ENCODE peak calls at places on chromosomes 13 and 19, in nine cellular contexts. K is foreskin fibroblast, A is endothelial cell, Y is heart right ventricle, Z is neural crest cell, L is omental fat pad, R is stomach, E is fibroblast of pulmonary artery, I is IMR-90. C is an unnamed sample.

GRCh38 chr19:38294090-38294489 is 10.0 kb upstream of the C19orf33 start:
- DNase-seq in K (no peak), A (no peak), Y (no peak), Z (peak; percentile 17), L (no peak), R (no peak), E (no peak), I (no peak), C (no peak)

GRCh38 chr13:92802776-92803175 is 423.8 kb upstream of the GPC6 start:
- DNase-seq in K (no peak), A (no peak), Y (no peak), Z (no peak), L (no peak), R (no peak), E (peak; percentile 4), I (no peak), C (no peak)

GRCh38 chr19:47315125-47315821 is 5.6 kb downstream of the C5AR1 start:
- DNase-seq in K (peak; percentile 96), A (no peak), Y (no peak), Z (no peak), L (no peak), R (peak; percentile 44), E (peak; percentile 97), I (peak; percentile 97), C (peak; percentile 85)

GRCh38 chr19:9727644-9728043 is 40.9 kb downstream of the ZNF846 start:
- DNase-seq in K (no peak), A (no peak), Y (no peak), Z (no peak), L (no peak), R (no peak), E (peak; percentile 56), I (no peak), C (no peak)

GRCh38 chr19:45901912-45902650 is at the start of gene MYPOP:
- DNase-seq in K (no peak), A (no peak), Y (no peak), Z (no peak), L (no peak), R (no peak), E (no peak), I (no peak), C (no peak)

GRCh38 chr19:3573858-3574637 is 1.3 kb downstream of the HMG20B start:
- DNase-seq in K (peak; percentile 96), A (peak; percentile 91), Y (peak; percentile 85), Z (peak; percentile 81), L (peak; percentile 85), R (peak; percentile 96), E (peak; percentile 97), I (peak; percentile 93), C (peak; percentile 93)

GRCh38 chr19:38478273-38478971 is 44.9 kb downstream of the RYR1 start:
- DNase-seq in K (no peak), A (peak; percentile 43), Y (no peak), Z (peak; percentile 26), L (no peak), R (no peak), E (peak; percentile 6), I (no peak), C (no peak)

GRCh38 chr13:33123066-33123940 is 107.1 kb downstream of the KL start:
- DNase-seq in K (peak; percentile 48), A (no peak), Y (peak; percentile 31), Z (no peak), L (no peak), R (no peak), E (peak; percentile 37), I (peak; percentile 53), C (peak; percentile 90)

GRCh38 chr13:41018583-41018909 is 570 bp downstream of the ELF1 start:
- DNase-seq in K (no peak), A (no peak), Y (no peak), Z (no peak), L (no peak), R (no peak), E (no peak), I (no peak), C (no peak)

GRCh38 chr19:29878973-29879654 is 62.9 kb upstream of the URI1 start:
- DNase-seq in K (peak; percentile 20), A (no peak), Y (no peak), Z (no peak), L (no peak), R (no peak), E (peak; percentile 10), I (peak; percentile 10), C (peak; percentile 34)

GRCh38 chr19:58543826-58544590 is at the start of gene TRIM28:
- DNase-seq in K (peak; percentile 99), A (peak; percentile 99), Y (peak; percentile 99), Z (peak; percentile 99), L (peak; percentile 99), R (peak; percentile 99), E (peak; percentile 99), I (peak; percentile 99), C (peak; percentile 99)

GRCh38 chr19:30686911-30687566 is 314.9 kb downstream of the ZNF536 start:
- DNase-seq in K (no peak), A (no peak), Y (no peak), Z (no peak), L (no peak), R (no peak), E (no peak), I (no peak), C (no peak)

GRCh38 chr19:33303791-33304759 is 1.7 kb upstream of the CEBPA start:
- DNase-seq in K (no peak), A (no peak), Y (no peak), Z (no peak), L (no peak), R (peak; percentile 56), E (no peak), I (no peak), C (no peak)

GRCh38 chr13:73809561-73809960 is 324.6 kb downstream of the KLF12 start:
- DNase-seq in K (peak; percentile 23), A (no peak), Y (no peak), Z (no peak), L (no peak), R (no peak), E (peak; percentile 32), I (peak; percentile 87), C (peak; percentile 56)

GRCh38 chr19:18091217-18091608 is 4.5 kb upstream of the IL12RB1 start:
- DNase-seq in K (no peak), A (no peak), Y (peak; percentile 32), Z (no peak), L (no peak), R (peak; percentile 61), E (no peak), I (no peak), C (no peak)

DNA sequence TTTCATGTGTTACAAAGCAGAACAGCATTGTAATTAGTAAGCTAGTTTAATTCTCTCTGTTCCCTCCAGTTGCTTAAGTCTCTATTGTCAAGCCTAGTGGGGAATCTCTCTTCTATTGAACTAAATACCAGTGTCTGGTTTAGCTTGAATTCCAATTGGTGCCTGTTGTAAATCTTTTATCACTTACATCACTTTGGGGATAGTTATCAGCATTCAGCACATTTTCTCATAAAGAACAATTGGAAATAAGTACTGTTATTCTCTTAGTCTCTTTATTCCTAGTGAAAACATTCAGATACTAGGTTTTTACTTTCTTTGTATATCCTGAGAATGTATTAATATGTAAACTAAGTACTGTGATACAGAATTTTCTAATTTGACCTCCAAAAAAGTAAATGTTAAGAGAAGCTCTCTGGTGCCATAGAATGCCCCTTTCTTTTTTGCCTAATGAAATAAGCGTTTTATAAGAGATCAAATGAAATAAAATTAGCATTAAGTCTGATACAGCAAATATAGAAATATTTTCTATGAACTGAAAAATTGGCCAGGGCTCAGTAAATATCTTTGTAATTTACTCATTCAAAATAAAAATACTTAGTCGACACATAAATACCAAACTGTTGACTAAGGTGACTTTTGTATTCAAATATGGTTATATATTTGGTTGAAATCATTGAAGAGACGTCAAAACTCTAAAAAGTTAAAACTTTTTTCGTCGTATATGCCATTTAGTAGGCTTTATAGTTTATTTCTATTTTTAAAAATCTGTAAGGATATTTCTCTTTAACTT is 25.4 kb downstream of the IPO5 start:
- DNase-seq in K (peak; percentile 16), A (no peak), Y (no peak), Z (no peak), L (no peak), R (no peak), E (peak; percentile 32), I (peak; percentile 28), C (peak; percentile 37)
- TF ChIP-seq CTCF in K (no peak), A (no peak), Y (no peak), Z (no peak), L (no peak), R (no peak), E (no peak), I (no peak), C (no peak)

GRCh38 chr13:85812282-85812681 is 13.1 kb upstream of the SLITRK6 start:
- DNase-seq in K (no peak), A (no peak), Y (no peak), Z (no peak), L (no peak), R (no peak), E (no peak), I (no peak), C (no peak)

DNA sequence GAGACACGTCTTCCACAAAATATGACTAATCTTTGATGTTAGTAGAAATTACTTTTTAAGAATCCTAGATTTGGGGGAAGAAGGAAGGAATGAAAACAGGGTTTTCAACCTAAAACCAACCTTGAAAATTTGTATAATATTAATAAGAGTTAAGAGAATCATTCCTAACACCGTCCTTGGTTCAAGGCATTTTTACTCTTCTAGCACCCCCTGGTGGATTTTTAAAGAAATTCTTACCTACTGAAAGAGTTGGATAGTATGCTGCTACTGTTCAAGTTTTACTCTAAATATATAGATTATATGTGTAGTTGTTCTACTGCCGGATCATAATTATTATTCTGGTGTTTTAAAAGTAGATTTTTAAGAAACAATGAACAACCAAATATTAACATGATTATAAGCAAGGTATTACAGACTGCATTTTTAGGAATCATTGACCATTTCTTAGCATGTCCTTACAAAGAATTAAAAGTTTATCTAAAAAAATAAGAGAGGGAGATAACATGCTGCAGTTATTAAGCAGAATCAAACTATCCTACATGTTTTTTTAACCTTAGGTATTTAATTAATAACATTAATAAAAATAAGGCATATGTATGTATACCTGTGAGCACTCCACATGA is 7.4 kb upstream of the SLITRK6 start:
- DNase-seq in K (peak; percentile 17), A (no peak), Y (no peak), Z (no peak), L (no peak), R (no peak), E (peak; percentile 82), I (peak; percentile 61), C (peak; percentile 55)
- TF ChIP-seq CTCF in K (peak; percentile 22), A (peak; percentile 91), Y (peak; percentile 8), Z (peak; percentile 92), L (no peak), R (peak; percentile 62), E (peak; percentile 50), I (peak; percentile 75), C (peak; percentile 92)

DNA sequence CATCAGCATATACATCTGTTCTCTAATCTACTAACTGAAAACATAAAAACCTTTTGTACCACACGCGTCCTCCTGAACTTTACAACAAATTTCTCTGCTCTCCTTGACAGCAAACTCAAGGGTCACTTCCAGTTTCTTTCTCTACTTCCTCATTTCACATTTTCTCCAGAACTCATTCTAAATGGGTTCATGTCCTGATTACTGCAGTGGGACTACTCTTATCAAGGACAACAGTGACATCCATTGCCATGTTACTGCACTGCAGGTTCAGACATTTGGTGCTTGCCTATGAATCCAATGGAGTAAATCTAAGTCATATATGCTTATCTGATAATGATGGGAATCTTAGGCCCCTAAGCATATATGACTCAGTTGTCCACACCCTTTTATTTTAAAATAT is 35.3 kb downstream of the FPR3 start:
- DNase-seq in K (no peak), A (no peak), Y (no peak), Z (no peak), L (no peak), R (no peak), E (peak; percentile 42), I (no peak), C (no peak)
- TF ChIP-seq CTCF in K (no peak), A (no peak), Y (no peak), Z (no peak), L (no peak), R (no peak), E (peak; percentile 27), I (no peak), C (no peak)

GRCh38 chr13:103006706-103007426 is 59.4 kb downstream of the SLC10A2 start:
- DNase-seq in K (peak; percentile 30), A (no peak), Y (no peak), Z (no peak), L (no peak), R (no peak), E (no peak), I (no peak), C (no peak)
- TF ChIP-seq CTCF in K (no peak), A (no peak), Y (no peak), Z (no peak), L (no peak), R (no peak), E (no peak), I (no peak), C (no peak)